ENCODE peak calls at places on chromosomes 13 and 19, in nine cellular contexts. One of them, this sample, is unnamed. For H3K27me3 and H3K4me1, the result is how much of the 10 kb centered on the place peaks cover.

GRCh38 chr13:113724780-113725315 is 34.2 kb upstream of the TMEM255B start:
- DNase-seq in H9: peak
- DNase-seq in endodermal cell: peak
- DNase-seq in psoas muscle: peak
- DNase-seq in adrenal gland: peak
- DNase-seq in lung: peak
- DNase-seq in mammary epithelial cell: peak
- DNase-seq in pancreas: peak
- DNase-seq in colonic mucosa: peak
- DNase-seq in this sample: peak

GRCh38 chr13:23934481-23934880 is 37.2 kb upstream of the C1QTNF9B start:
- DNase-seq in H9: no peak
- DNase-seq in endodermal cell: no peak
- DNase-seq in psoas muscle: no peak
- DNase-seq in adrenal gland: no peak
- DNase-seq in lung: no peak
- DNase-seq in mammary epithelial cell: no peak
- DNase-seq in pancreas: no peak
- DNase-seq in colonic mucosa: no peak
- DNase-seq in this sample: no peak

GRCh38 chr13:41813426-41813825 is 147.5 kb downstream of the VWA8 start:
- DNase-seq in H9: no peak
- DNase-seq in endodermal cell: no peak
- DNase-seq in psoas muscle: no peak
- DNase-seq in adrenal gland: no peak
- DNase-seq in lung: no peak
- DNase-seq in mammary epithelial cell: no peak
- DNase-seq in pancreas: no peak
- DNase-seq in colonic mucosa: no peak
- DNase-seq in this sample: no peak

GRCh38 chr13:114063545-114064515 is 68.6 kb downstream of the RASA3 start:
- DNase-seq in H9: no peak
- DNase-seq in endodermal cell: no peak
- DNase-seq in psoas muscle: peak
- DNase-seq in adrenal gland: no peak
- DNase-seq in lung: peak
- DNase-seq in mammary epithelial cell: peak
- DNase-seq in pancreas: no peak
- DNase-seq in colonic mucosa: no peak
- DNase-seq in this sample: no peak

GRCh38 chr13:40207110-40207478 is 459.3 kb downstream of the FOXO1 start:
- DNase-seq in H9: no peak
- DNase-seq in endodermal cell: no peak
- DNase-seq in psoas muscle: no peak
- DNase-seq in adrenal gland: no peak
- DNase-seq in lung: no peak
- DNase-seq in mammary epithelial cell: no peak
- DNase-seq in pancreas: no peak
- DNase-seq in colonic mucosa: no peak
- DNase-seq in this sample: no peak

GRCh38 chr19:4556574-4557185 is 2.8 kb downstream of the SEMA6B start:
- DNase-seq in H9: peak
- DNase-seq in endodermal cell: peak
- DNase-seq in psoas muscle: peak
- DNase-seq in adrenal gland: no peak
- DNase-seq in lung: no peak
- DNase-seq in mammary epithelial cell: peak
- DNase-seq in pancreas: no peak
- DNase-seq in colonic mucosa: peak
- DNase-seq in this sample: peak

GRCh38 chr13:74930402-74931165 is 551.4 kb downstream of the TBC1D4 start:
- DNase-seq in H9: no peak
- DNase-seq in endodermal cell: no peak
- DNase-seq in psoas muscle: no peak
- DNase-seq in adrenal gland: no peak
- DNase-seq in lung: no peak
- DNase-seq in mammary epithelial cell: peak
- DNase-seq in pancreas: no peak
- DNase-seq in colonic mucosa: no peak
- DNase-seq in this sample: no peak

GRCh38 chr13:50119593-50119992 is 104.3 kb downstream of the KCNRG start:
- DNase-seq in H9: no peak
- DNase-seq in endodermal cell: no peak
- DNase-seq in psoas muscle: no peak
- DNase-seq in adrenal gland: no peak
- DNase-seq in lung: no peak
- DNase-seq in mammary epithelial cell: no peak
- DNase-seq in pancreas: no peak
- DNase-seq in colonic mucosa: no peak
- DNase-seq in this sample: no peak

GRCh38 chr13:41974262-41974900 is 13.5 kb upstream of the VWA8 start:
- DNase-seq in H9: no peak
- DNase-seq in endodermal cell: no peak
- DNase-seq in psoas muscle: no peak
- DNase-seq in adrenal gland: no peak
- DNase-seq in lung: no peak
- DNase-seq in mammary epithelial cell: peak
- DNase-seq in pancreas: no peak
- DNase-seq in colonic mucosa: no peak
- DNase-seq in this sample: no peak

GRCh38 chr13:113491418-113491883 is 940 bp upstream of the DCUN1D2 start:
- DNase-seq in H9: no peak
- DNase-seq in endodermal cell: peak
- DNase-seq in psoas muscle: peak
- DNase-seq in adrenal gland: peak
- DNase-seq in lung: no peak
- DNase-seq in mammary epithelial cell: peak
- DNase-seq in pancreas: peak
- DNase-seq in colonic mucosa: peak
- DNase-seq in this sample: peak

GRCh38 chr19:52086481-52086880 is 9.1 kb downstream of the ZNF841 start:
- DNase-seq in H9: no peak
- DNase-seq in endodermal cell: no peak
- DNase-seq in psoas muscle: no peak
- DNase-seq in adrenal gland: no peak
- DNase-seq in lung: no peak
- DNase-seq in mammary epithelial cell: peak
- DNase-seq in pancreas: no peak
- DNase-seq in colonic mucosa: no peak
- DNase-seq in this sample: no peak

GRCh38 chr13:49497272-49497671 is 1.5 kb downstream of the PHF11 start:
- DNase-seq in H9: no peak
- DNase-seq in endodermal cell: no peak
- DNase-seq in psoas muscle: no peak
- DNase-seq in adrenal gland: no peak
- DNase-seq in lung: no peak
- DNase-seq in mammary epithelial cell: no peak
- DNase-seq in pancreas: no peak
- DNase-seq in colonic mucosa: no peak
- DNase-seq in this sample: no peak

GRCh38 chr13:35479223-35479536 is 2.7 kb upstream of the MAB21L1 start:
- DNase-seq in H9: peak
- DNase-seq in endodermal cell: peak
- DNase-seq in psoas muscle: no peak
- DNase-seq in adrenal gland: no peak
- DNase-seq in lung: no peak
- DNase-seq in mammary epithelial cell: no peak
- DNase-seq in pancreas: no peak
- DNase-seq in colonic mucosa: no peak
- DNase-seq in this sample: peak

GRCh38 chr13:35478384-35479222 is 2.1 kb upstream of the MAB21L1 start:
- DNase-seq in H9: peak
- DNase-seq in endodermal cell: peak
- DNase-seq in psoas muscle: peak
- DNase-seq in adrenal gland: no peak
- DNase-seq in lung: no peak
- DNase-seq in mammary epithelial cell: no peak
- DNase-seq in pancreas: no peak
- DNase-seq in colonic mucosa: no peak
- DNase-seq in this sample: peak

GRCh38 chr13:35474551-35474950 is 1.9 kb downstream of the MAB21L1 start:
- DNase-seq in H9: no peak
- DNase-seq in endodermal cell: no peak
- DNase-seq in psoas muscle: no peak
- DNase-seq in adrenal gland: no peak
- DNase-seq in lung: no peak
- DNase-seq in mammary epithelial cell: no peak
- DNase-seq in pancreas: no peak
- DNase-seq in colonic mucosa: no peak
- DNase-seq in this sample: peak

GRCh38 chr13:35475131-35475959 is 1.1 kb downstream of the MAB21L1 start:
- DNase-seq in H9: peak
- DNase-seq in endodermal cell: peak
- DNase-seq in psoas muscle: peak
- DNase-seq in adrenal gland: peak
- DNase-seq in lung: no peak
- DNase-seq in mammary epithelial cell: peak
- DNase-seq in pancreas: no peak
- DNase-seq in colonic mucosa: peak
- DNase-seq in this sample: peak

DNA sequence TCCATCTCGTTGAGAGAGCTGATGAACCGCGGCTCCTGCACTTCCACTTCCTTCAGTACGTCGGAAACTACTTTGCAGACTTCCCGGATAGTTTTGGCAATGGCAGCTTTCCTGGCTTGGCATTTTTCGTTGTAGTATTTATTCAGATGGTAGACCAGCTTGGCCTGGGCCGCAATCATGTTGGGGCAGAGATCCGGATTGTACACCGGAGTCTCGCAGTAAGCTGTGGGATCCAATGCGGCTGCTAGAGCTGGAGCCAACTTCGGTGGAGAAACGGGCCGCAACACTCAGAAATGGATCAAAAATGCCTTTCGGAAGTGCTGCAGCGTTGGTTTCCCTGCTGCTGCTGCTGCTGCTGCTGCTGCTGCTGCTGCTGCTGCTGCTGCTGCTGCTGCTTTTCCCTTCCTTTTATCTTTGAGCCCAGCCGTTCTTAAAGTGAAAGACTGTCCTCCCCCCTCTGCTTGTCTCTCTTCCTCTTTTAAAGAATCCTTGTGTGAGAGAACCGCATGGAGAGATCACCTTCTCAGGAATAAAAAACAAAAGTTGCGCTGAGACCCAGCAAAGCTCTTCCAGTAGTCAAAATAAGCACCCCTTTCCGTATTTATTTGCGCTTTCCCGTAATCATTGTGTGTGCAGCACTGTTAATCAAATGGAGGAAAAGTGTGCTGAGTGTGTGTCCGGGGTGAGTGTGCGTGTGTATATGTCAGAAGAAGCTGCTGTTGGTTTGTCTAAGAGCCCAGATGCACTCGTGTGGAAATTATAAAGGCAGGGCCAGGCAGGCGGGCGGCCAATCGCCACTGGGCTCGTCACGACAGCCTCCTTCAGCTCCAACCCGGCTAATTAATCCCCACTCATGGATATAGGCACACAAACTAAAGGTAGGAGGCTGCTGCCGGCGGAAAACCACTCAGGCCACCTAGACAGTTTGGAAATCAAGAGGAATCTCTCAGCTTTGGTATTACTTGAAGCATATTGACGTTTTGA is at the start of gene MAB21L1:
- DNase-seq in H9: no peak
- DNase-seq in endodermal cell: peak
- DNase-seq in psoas muscle: peak
- DNase-seq in adrenal gland: peak
- DNase-seq in lung: no peak
- DNase-seq in mammary epithelial cell: peak
- DNase-seq in pancreas: no peak
- DNase-seq in colonic mucosa: peak
- DNase-seq in this sample: peak
- H3K27me3 ChIP-seq in H9: half or more
- H3K27me3 ChIP-seq in endodermal cell: half or more
- H3K27me3 ChIP-seq in psoas muscle: under half
- H3K27me3 ChIP-seq in adrenal gland: under half
- H3K27me3 ChIP-seq in lung: under half
- H3K27me3 ChIP-seq in mammary epithelial cell: under half
- H3K27me3 ChIP-seq in pancreas: under half
- H3K27me3 ChIP-seq in colonic mucosa: under half
- H3K27me3 ChIP-seq in this sample: half or more

DNA sequence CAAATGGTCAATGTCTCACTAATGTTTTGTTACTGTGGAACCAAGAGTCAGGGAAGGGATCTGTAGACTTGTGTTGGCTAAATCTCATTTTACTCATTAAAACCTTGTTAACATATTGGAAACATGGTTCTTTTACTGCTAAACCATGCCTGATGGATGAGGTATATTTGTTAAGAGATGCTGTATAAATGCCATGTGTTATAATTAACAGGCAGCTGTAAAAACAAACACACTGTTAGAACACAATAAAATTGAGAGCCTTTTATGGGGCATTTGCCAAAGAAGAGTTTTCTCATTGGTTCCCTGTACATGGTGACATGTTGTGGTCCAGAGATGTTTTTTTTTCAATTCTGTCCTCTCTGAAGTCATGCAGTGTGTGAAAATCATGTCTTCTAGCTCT is 121.9 kb downstream of the ESD start:
- DNase-seq in H9: no peak
- DNase-seq in endodermal cell: no peak
- DNase-seq in psoas muscle: no peak
- DNase-seq in adrenal gland: no peak
- DNase-seq in lung: no peak
- DNase-seq in mammary epithelial cell: no peak
- DNase-seq in pancreas: no peak
- DNase-seq in colonic mucosa: no peak
- DNase-seq in this sample: no peak
- H3K4me1 ChIP-seq in H9: under half
- H3K4me1 ChIP-seq in endodermal cell: under half
- H3K4me1 ChIP-seq in psoas muscle: under half
- H3K4me1 ChIP-seq in adrenal gland: under half
- H3K4me1 ChIP-seq in lung: under half
- H3K4me1 ChIP-seq in mammary epithelial cell: under half
- H3K4me1 ChIP-seq in pancreas: under half
- H3K4me1 ChIP-seq in colonic mucosa: under half
- H3K4me1 ChIP-seq in this sample: under half

GRCh38 chr19:40799558-40800338 is 757 bp downstream of the EGLN2 start:
- DNase-seq in H9: no peak
- DNase-seq in endodermal cell: no peak
- DNase-seq in psoas muscle: peak
- DNase-seq in adrenal gland: peak
- DNase-seq in lung: peak
- DNase-seq in mammary epithelial cell: no peak
- DNase-seq in pancreas: peak
- DNase-seq in colonic mucosa: peak
- DNase-seq in this sample: peak
- TF ChIP-seq CTCF in H9: no peak
- TF ChIP-seq CTCF in endodermal cell: no peak
- TF ChIP-seq CTCF in psoas muscle: no peak
- TF ChIP-seq CTCF in adrenal gland: no peak
- TF ChIP-seq CTCF in lung: no peak
- TF ChIP-seq CTCF in mammary epithelial cell: no peak
- TF ChIP-seq CTCF in pancreas: no peak
- TF ChIP-seq CTCF in colonic mucosa: no peak
- TF ChIP-seq CTCF in this sample: no peak

DNA sequence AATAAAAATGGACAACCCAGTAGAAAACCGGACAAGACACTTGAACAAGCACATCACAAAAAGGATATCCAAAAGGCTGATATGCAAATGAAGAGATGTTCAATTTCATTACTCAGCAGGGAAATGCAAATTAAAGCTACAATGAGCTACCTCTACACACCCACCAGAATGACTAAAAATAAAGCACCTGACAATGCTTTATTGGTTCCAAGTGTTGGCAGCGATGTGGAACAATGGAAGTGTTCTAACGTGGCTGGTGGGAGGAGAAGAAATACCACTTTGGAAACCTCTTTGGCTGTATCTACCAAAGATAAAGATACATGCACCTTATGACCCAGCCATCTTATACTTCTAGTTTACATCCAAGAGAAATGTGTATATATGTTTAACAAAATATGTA is 3.7 kb upstream of the ACP7 start:
- DNase-seq in H9: no peak
- DNase-seq in endodermal cell: no peak
- DNase-seq in psoas muscle: no peak
- DNase-seq in adrenal gland: no peak
- DNase-seq in lung: no peak
- DNase-seq in mammary epithelial cell: peak
- DNase-seq in pancreas: no peak
- DNase-seq in colonic mucosa: no peak
- DNase-seq in this sample: no peak
- H3K27me3 ChIP-seq in H9: under half
- H3K27me3 ChIP-seq in endodermal cell: under half
- H3K27me3 ChIP-seq in psoas muscle: half or more
- H3K27me3 ChIP-seq in adrenal gland: under half
- H3K27me3 ChIP-seq in lung: under half
- H3K27me3 ChIP-seq in mammary epithelial cell: under half
- H3K27me3 ChIP-seq in pancreas: under half
- H3K27me3 ChIP-seq in colonic mucosa: under half
- H3K27me3 ChIP-seq in this sample: under half